ENCODE peak calls at places on chromosomes 13 and 19, in ten cellular contexts. Q is NCI-H1105 treated with DMSO at 0.1 percent for 48 hours; J is non-pigmented ciliary epithelial cell; O is nephron progenitor cell; F is stimulated activated naive CD8-positive, alpha-beta T cell treated with anti-CD3 and anti-CD28 coated beads, Interleukin-15, Interleukin-2, amounts not matched to agents 100 U/mL and 50 U/mL, for 24 hours; A is stimulated activated CD4-positive, alpha-beta T cell treated with anti-CD3 and anti-CD28 coated beads, Interleukin-12 subunit alpha, Interleukin-12 subunit beta, amount 100 ng/mL, for 4 hours; B is AG20443; W is EL; R is GM06990; H is stimulated activated CD8-positive, alpha-beta memory T cell treated with anti-CD3 and anti-CD28 coated beads, Interleukin-4, amount 100 ng/mL, for 1 hour. S is an unnamed sample.

GRCh38 chr19:44512326-44513298 is 12.3 kb upstream of the ZNF180 start:
- DNase-seq in R (no peak), H (no peak), F (peak), O (peak), J (peak), W (peak), Q (no peak), B (peak), A (peak), S (no peak)

GRCh38 chr19:44580366-44580895 is 32.9 kb upstream of the IGSF23 start:
- DNase-seq in Q (no peak), H (no peak), A (no peak), B (no peak), O (no peak), J (no peak), W (no peak), R (no peak), F (no peak), S (no peak)

GRCh38 chr19:49339364-49340068 is 4.3 kb downstream of the CD37 start:
- DNase-seq in B (peak), O (peak), H (no peak), Q (no peak), W (peak), R (peak), A (no peak), F (no peak), J (peak), S (peak)

GRCh38 chr19:33578697-33579096 is 43.1 kb upstream of the CHST8 start:
- DNase-seq in F (no peak), J (no peak), A (no peak), R (no peak), O (no peak), H (no peak), W (no peak), B (no peak), Q (no peak), S (no peak)

GRCh38 chr13:113447596-113447995 is 5.7 kb downstream of the ADPRHL1 start:
- DNase-seq in J (no peak), A (no peak), F (no peak), Q (no peak), R (no peak), B (no peak), H (no peak), W (no peak), O (no peak), S (no peak)

GRCh38 chr19:19475845-19476828 is 39.2 kb downstream of the TSSK6 start:
- DNase-seq in J (no peak), B (peak), A (no peak), F (no peak), R (no peak), H (no peak), W (no peak), O (no peak), Q (no peak), S (no peak)

GRCh38 chr13:28568286-28568685 is 73.4 kb upstream of the FLT1 start:
- DNase-seq in B (no peak), R (peak), J (no peak), W (peak), O (no peak), H (no peak), A (no peak), F (no peak), Q (peak), S (no peak)

GRCh38 chr19:35436477-35437141 is 11.4 kb upstream of the FFAR2 start:
- DNase-seq in W (peak), O (no peak), B (peak), J (no peak), H (no peak), Q (peak), R (no peak), A (no peak), F (peak), S (peak)

GRCh38 chr19:2087621-2088100 is 8.5 kb downstream of the MOB3A start:
- DNase-seq in O (no peak), B (no peak), F (peak), J (no peak), A (no peak), H (no peak), R (peak), W (no peak), Q (no peak), S (no peak)

GRCh38 chr19:42563352-42564210 is 31.1 kb downstream of the CEACAM8 start:
- DNase-seq in H (no peak), J (peak), Q (peak), R (no peak), F (peak), O (peak), B (peak), A (no peak), W (peak), S (peak)

GRCh38 chr19:19062454-19063182 is 1.2 kb upstream of the SLC25A42 start:
- DNase-seq in Q (no peak), H (no peak), J (no peak), A (peak), O (peak), B (no peak), W (peak), R (no peak), F (peak), S (no peak)

GRCh38 chr13:66033924-66034323 is 1196.2 kb downstream of the PCDH9 start:
- DNase-seq in J (no peak), R (no peak), W (peak), O (no peak), F (no peak), B (no peak), Q (no peak), H (no peak), A (no peak), S (no peak)

GRCh38 chr19:9039728-9040127 is 29.5 kb upstream of the MUC16 start:
- DNase-seq in A (no peak), W (no peak), H (no peak), B (no peak), J (no peak), Q (no peak), R (no peak), O (no peak), F (no peak), S (no peak)

GRCh38 chr13:28313579-28313978 is 175.2 kb downstream of the PAN3 start:
- DNase-seq in O (no peak), R (no peak), W (peak), H (no peak), J (no peak), F (peak), A (no peak), Q (no peak), B (peak), S (no peak)

GRCh38 chr13:70856706-70857105 is 748.5 kb upstream of the KLHL1 start:
- DNase-seq in H (no peak), B (no peak), R (no peak), A (no peak), O (no peak), W (no peak), F (no peak), Q (no peak), J (no peak), S (no peak)

GRCh38 chr13:36461472-36461871 is 29.2 kb downstream of the CCNA1 start:
- DNase-seq in B (no peak), W (no peak), J (no peak), O (no peak), Q (no peak), R (no peak), F (no peak), H (no peak), A (no peak), S (no peak)